ENCODE peak calls at places on chromosomes 1 and 21, in six cellular contexts. N is H9, C is endodermal cell, V is left ventricle myocardium inferior, Q is GM20000, L is left lung. O is an unnamed sample.

GRCh38 chr1:158507511-158507910 is 35.5 kb downstream of the OR10R2 start:
- DNase-seq in V (no peak), L (no peak), Q (no peak), N (no peak), C (no peak), O (no peak)

GRCh38 chr21:17348357-17348756 is 164.5 kb upstream of the CXADR start:
- DNase-seq in V (no peak), C (no peak), L (no peak), N (no peak), Q (no peak), O (no peak)

GRCh38 chr21:23374155-23374554 is 2233.1 kb downstream of the MRPL39 start:
- DNase-seq in C (no peak), N (no peak), L (no peak), Q (no peak), V (no peak), O (no peak)

GRCh38 chr1:151829352-151830046 is 2.1 kb downstream of the RORC start:
- DNase-seq in L (no peak), C (no peak), N (no peak), Q (no peak), V (no peak), O (no peak)

GRCh38 chr1:225735252-225736149 is 42.1 kb upstream of the SRP9 start:
- DNase-seq in L (no peak), N (no peak), C (no peak), Q (no peak), V (peak; percentile 68), O (no peak)

GRCh38 chr1:156840880-156841279 is 18.0 kb downstream of the INSRR start:
- DNase-seq in C (no peak), L (no peak), N (no peak), V (no peak), Q (no peak), O (no peak)

GRCh38 chr1:33684346-33685122 is 179.3 kb upstream of the HMGB4 start:
- DNase-seq in Q (no peak), V (no peak), N (no peak), C (no peak), L (no peak), O (no peak)

GRCh38 chr1:209720826-209721225 is 16.2 kb downstream of the HSD11B1 start:
- DNase-seq in C (no peak), N (no peak), Q (no peak), V (no peak), L (no peak), O (no peak)

GRCh38 chr1:198929961-198930599 is 291.2 kb downstream of the PTPRC start:
- DNase-seq in C (no peak), N (no peak), L (no peak), V (no peak), Q (no peak), O (no peak)

GRCh38 chr1:232764458-232765231 is 40.6 kb upstream of the MAP10 start:
- DNase-seq in Q (no peak), L (no peak), C (no peak), V (no peak), N (no peak), O (no peak)

GRCh38 chr1:3237994-3238704 is 169.1 kb downstream of the PRDM16 start:
- DNase-seq in Q (no peak), N (no peak), C (no peak), L (peak; percentile 86), V (no peak), O (no peak)

GRCh38 chr1:77283701-77284425 is 2.0 kb downstream of the AK5 start:
- DNase-seq in V (no peak), C (no peak), N (no peak), Q (no peak), L (no peak), O (no peak)

GRCh38 chr1:229975047-229975446 is 92.0 kb upstream of the GALNT2 start:
- DNase-seq in V (no peak), N (no peak), Q (no peak), C (no peak), L (no peak), O (no peak)

GRCh38 chr1:205604825-205605544 is 26.8 kb downstream of the ELK4 start:
- DNase-seq in N (no peak), L (no peak), Q (no peak), C (no peak), V (no peak), O (no peak)

GRCh38 chr1:229127301-229127700 is 143.6 kb upstream of the RAB4A start:
- DNase-seq in Q (peak; percentile 40), L (no peak), N (no peak), V (no peak), C (no peak), O (no peak)

GRCh38 chr1:11485191-11485590 is 6.2 kb downstream of the DISP3 start:
- DNase-seq in Q (no peak), C (no peak), L (no peak), V (no peak), N (no peak), O (no peak)

GRCh38 chr1:1309525-1310385 is 1.4 kb downstream of the PUSL1 start:
- DNase-seq in C (peak; percentile 68), N (peak; percentile 62), L (no peak), V (no peak), Q (no peak), O (no peak)

GRCh38 chr1:34822202-34822601 is 29.4 kb downstream of the GJA4 start:
- DNase-seq in C (no peak), V (no peak), N (no peak), L (no peak), Q (no peak), O (no peak)

GRCh38 chr1:59678065-59678808 is 136.5 kb upstream of the HOOK1 start:
- DNase-seq in N (no peak), V (no peak), C (no peak), Q (no peak), L (no peak), O (no peak)

GRCh38 chr1:45012639-45013278 is 705 bp downstream of the UROD start:
- DNase-seq in V (peak; percentile 81), C (peak; percentile 85), L (peak; percentile 89), Q (peak; percentile 38), N (peak; percentile 58), O (no peak)

GRCh38 chr1:164473544-164473943 is 85.4 kb upstream of the PBX1 start:
- DNase-seq in Q (no peak), V (no peak), C (no peak), L (no peak), N (no peak), O (no peak)

GRCh38 chr1:203521812-203522211 is 27.9 kb downstream of the OPTC start:
- DNase-seq in C (no peak), L (no peak), V (no peak), Q (no peak), N (no peak), O (no peak)

GRCh38 chr1:209484429-209484828 is 99.1 kb upstream of the CAMK1G start:
- DNase-seq in C (no peak), L (no peak), N (no peak), V (no peak), Q (no peak), O (no peak)

DNA sequence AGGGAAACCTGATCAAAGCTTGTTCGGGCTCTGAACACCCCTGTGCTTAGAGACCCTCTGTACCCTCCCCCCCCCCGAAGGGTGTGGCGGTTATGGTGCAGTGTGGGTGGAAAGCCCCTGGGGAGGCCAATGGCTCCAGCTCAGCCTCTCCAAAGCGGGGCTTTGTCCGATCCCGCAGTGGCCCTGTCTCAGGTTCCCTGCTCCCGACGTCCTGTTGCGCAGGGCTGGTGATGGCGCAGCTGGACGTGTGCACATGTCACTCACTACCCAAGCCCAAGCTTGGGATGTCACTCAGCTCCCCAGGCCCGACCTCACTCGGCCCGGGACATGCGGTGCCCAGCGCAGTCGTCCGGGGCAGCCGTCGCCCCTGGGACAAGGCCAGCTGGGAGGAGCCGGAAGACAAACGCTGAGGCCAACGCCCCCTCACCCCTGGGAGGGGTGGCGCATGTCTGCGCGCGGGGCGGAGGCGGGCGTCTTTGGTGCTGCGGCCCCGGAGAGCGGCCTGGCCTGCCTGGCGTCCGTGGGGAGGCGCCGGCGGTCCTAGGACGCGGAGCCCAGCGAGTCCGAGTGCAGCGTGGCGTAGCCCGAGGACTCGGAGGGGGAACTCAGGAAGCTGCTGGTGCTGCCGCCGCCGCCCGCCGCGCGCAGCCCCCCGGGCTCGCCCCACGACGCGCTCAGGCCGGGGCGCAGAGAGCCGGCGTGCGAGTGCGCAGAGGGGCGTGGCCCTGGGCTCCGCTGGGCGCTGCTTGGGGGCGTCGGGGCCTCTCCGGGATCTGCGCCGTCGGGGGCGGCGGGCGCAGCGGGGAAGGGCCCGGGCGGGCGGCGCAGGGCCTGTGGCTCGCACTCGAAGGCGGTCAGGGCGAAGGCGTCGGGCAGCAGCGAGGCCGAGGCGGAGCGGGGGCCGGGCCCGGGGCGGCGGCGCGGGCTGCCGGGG is 5.1 kb downstream of the HES3 start:
- DNase-seq in V (peak; percentile 45), N (peak; percentile 65), C (peak; percentile 75), Q (no peak), L (no peak), O (no peak)
- TF ChIP-seq CTCF in V (no peak), N (no peak), C (no peak), Q (no peak), L (no peak), O (no peak)

DNA sequence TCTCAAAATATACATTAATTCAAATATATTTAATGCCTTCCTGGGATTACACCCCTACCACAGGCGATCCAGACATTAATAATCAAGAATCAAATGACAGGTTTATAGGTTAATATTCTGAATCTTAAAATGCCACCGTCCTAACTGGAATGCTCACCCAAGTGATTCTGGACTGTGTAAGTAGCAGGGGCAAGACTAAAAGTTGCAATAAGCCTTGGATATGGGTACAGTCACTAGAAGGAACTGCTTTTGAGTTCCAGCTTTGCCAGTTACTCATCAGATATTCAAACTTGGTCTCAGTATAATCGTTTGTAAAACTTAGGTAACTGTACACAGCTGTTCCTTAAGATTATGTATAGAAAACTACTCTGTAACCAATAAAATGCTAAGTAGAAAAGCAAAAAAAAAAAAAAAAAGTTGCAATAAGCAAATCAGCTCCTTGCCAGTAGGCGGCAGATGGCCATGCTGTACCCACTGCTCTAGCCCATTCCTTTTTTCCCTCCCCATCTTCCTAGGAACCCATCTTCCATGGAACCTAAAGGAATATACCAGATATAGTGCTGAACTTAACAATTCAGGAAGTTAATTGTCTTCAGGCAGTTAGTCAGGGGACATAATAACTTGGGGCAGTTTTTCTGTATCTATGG is 10.5 kb downstream of the RO60 start:
- DNase-seq in V (no peak), L (no peak), C (peak; percentile 76), N (peak; percentile 46), Q (no peak), O (no peak)
- TF ChIP-seq CTCF in V (no peak), L (no peak), C (peak; percentile 82), N (peak; percentile 72), Q (no peak), O (peak; percentile 8)

GRCh38 chr1:61079898-61080336 is 2.4 kb upstream of the NFIA start:
- DNase-seq in V (peak; percentile 85), Q (no peak), C (peak; percentile 87), L (peak; percentile 82), N (peak; percentile 82), O (no peak)
- TF ChIP-seq CTCF in V (peak; percentile 46), Q (no peak), C (peak; percentile 55), L (no peak), N (peak; percentile 47), O (peak; percentile 41)

GRCh38 chr1:8170059-8170835 is 144.1 kb upstream of the ERRFI1 start:
- DNase-seq in Q (no peak), N (no peak), L (no peak), V (no peak), C (peak; percentile 56), O (no peak)

GRCh38 chr1:8174807-8175206 is 143.1 kb upstream of the SLC45A1 start:
- DNase-seq in C (no peak), Q (no peak), N (no peak), L (no peak), V (no peak), O (no peak)

GRCh38 chr1:8167936-8168335 is 141.8 kb upstream of the ERRFI1 start:
- DNase-seq in Q (no peak), V (no peak), N (no peak), L (no peak), C (peak; percentile 58), O (no peak)

GRCh38 chr1:8169364-8170058 is 143.4 kb upstream of the ERRFI1 start:
- DNase-seq in Q (peak; percentile 66), C (no peak), L (no peak), N (no peak), V (peak; percentile 35), O (no peak)

GRCh38 chr1:8171751-8172464 is 145.8 kb upstream of the ERRFI1 start:
- DNase-seq in V (no peak), L (no peak), Q (no peak), N (no peak), C (no peak), O (no peak)
- TF ChIP-seq CTCF in V (no peak), L (no peak), Q (no peak), N (no peak), C (no peak), O (no peak)

O was measured in D721Med.